ENCODE peak calls at places on chromosomes 16 and 17, in four cellular contexts. Z is psoas muscle, N is fibroblast of lung, O is IMR-90. I is an unnamed sample.

GRCh38 chr17:43468746-43469544 is 14.8 kb upstream of the DHX8 start:
- DNase-seq in Z (no peak), N (peak; percentile 98), O (peak; percentile 92), I (no peak)

GRCh38 chr16:11391576-11391975 is 46.3 kb downstream of the RMI2 start:
- DNase-seq in Z (no peak), N (no peak), O (no peak), I (no peak)

GRCh38 chr17:2023256-2023655 is 1.9 kb downstream of the RTN4RL1 start:
- DNase-seq in Z (no peak), N (no peak), O (no peak), I (no peak)

GRCh38 chr16:27301236-27301861 is 12.4 kb upstream of the IL4R start:
- DNase-seq in Z (no peak), N (no peak), O (no peak), I (no peak)

GRCh38 chr16:4409081-4409932 is 7.1 kb downstream of the CORO7 start:
- DNase-seq in Z (no peak), N (no peak), O (no peak), I (no peak)

GRCh38 chr16:55014022-55014421 is 83.4 kb downstream of the IRX5 start:
- DNase-seq in Z (no peak), N (no peak), O (no peak), I (no peak)

GRCh38 chr17:70100983-70101382 is 26.0 kb downstream of the KCNJ16 start:
- DNase-seq in Z (no peak), N (no peak), O (no peak), I (no peak)

GRCh38 chr17:7284911-7285310 is 3.4 kb downstream of the SLC2A4 start:
- DNase-seq in Z (no peak), N (no peak), O (no peak), I (no peak)

GRCh38 chr16:70395345-70395901 is 43.5 kb downstream of the ST3GAL2 start:
- DNase-seq in Z (peak; percentile 71), N (peak; percentile 23), O (peak; percentile 22), I (no peak)

GRCh38 chr16:84677849-84678248 is 22.0 kb upstream of the USP10 start:
- DNase-seq in Z (no peak), N (no peak), O (no peak), I (no peak)

GRCh38 chr16:1331712-1332617 is 1.5 kb upstream of the BAIAP3 start:
- DNase-seq in Z (peak; percentile 56), N (peak; percentile 25), O (peak; percentile 30), I (no peak)

GRCh38 chr16:48369765-48370164 is 15.4 kb downstream of the SIAH1 start:
- DNase-seq in Z (no peak), N (peak; percentile 24), O (no peak), I (no peak)

GRCh38 chr16:1125471-1125870 is 27.4 kb upstream of the CACNA1H start:
- DNase-seq in Z (no peak), N (peak; percentile 72), O (peak; percentile 74), I (no peak)

DNA sequence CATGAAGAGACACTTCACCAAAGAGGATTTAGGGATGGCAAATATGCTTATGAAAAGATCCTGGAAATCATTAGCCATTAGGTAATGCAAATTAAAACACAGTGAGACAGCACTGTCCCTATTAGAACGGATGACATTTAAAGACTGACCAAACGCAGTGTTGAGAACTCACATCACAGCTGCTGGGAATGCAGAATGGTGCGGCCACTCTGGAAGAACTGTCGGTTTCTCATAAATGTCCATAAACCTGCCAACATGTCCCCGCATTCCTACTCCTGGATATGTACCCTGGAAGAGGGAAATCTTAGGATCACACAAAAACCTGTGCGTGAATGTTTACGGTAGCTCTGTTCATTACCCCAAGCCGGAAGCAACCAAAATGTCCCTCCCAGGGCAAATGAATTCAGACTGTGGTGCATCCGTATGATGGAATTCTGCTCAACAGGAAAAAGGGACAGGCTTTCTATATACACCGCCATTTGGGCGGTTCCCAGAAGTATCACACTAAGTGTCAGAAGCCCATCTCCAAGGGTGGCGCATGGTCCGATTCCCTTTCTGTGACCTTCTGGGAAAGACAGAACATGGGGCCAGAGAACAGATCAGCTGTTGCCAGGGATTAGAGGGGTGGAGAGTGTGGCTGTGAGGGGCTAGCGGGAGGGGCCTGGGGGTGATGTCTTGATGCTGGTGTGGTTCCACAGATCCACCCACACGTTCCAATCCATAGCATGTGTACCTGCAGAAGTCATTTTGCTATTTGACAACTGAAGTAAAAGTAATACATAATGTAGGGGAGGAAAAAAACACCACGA is 197.2 kb upstream of the CHMP6 start:
- DNase-seq in Z (no peak), N (no peak), O (no peak), I (no peak)
- H3K36me3 ChIP-seq in Z (no peaks in the 10 kb centered on the region), N (peaks cover 1% of the 10 kb centered on the region), O (peaks cover 2% of the 10 kb centered on the region), I (no peaks in the 10 kb centered on the region)

DNA sequence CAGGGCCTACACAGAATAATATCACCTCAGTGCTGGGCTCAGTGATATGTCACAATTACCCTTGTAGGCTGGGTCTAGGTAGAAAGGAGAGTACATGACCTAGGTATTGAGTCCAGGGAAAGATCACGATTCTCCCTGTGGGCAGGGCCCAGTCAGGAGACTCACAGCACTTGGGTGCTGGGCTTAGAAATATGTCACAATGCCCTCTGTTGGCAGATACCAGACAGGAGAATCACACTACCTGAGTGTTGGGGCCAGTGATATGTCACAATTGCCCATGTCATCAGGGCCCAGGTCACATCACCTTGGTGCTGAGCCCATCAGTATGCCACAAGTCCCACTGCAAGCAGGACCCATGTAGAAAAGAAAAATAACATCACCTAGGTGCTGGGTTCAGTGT is 2105.5 kb downstream of the TP53TG3F start:
- DNase-seq in Z (no peak), N (no peak), O (no peak), I (no peak)
- H3K9me3 ChIP-seq in Z (no peaks in the 10 kb centered on the region), N (no peaks in the 10 kb centered on the region), O (peaks cover 17% of the 10 kb centered on the region), I (no peaks in the 10 kb centered on the region)

GRCh38 chr16:15035163-15035729 is 20.6 kb downstream of the NTAN1 start:
- DNase-seq in Z (no peak), N (no peak), O (no peak), I (no peak)
- H3K36me3 ChIP-seq in Z (peaks cover 98% of the 10 kb centered on the region), N (peaks cover 36% of the 10 kb centered on the region), O (peaks cover 81% of the 10 kb centered on the region), I (peaks cover 27% of the 10 kb centered on the region)

GRCh38 chr17:71502443-71502842 is 618.4 kb upstream of the SOX9 start:
- DNase-seq in Z (no peak), N (peak; percentile 67), O (no peak), I (no peak)

GRCh38 chr17:71501716-71502115 is 619.1 kb upstream of the SOX9 start:
- DNase-seq in Z (no peak), N (peak; percentile 23), O (no peak), I (no peak)

GRCh38 chr17:71503710-71504471 is 616.9 kb upstream of the SOX9 start:
- DNase-seq in Z (no peak), N (peak; percentile 75), O (no peak), I (no peak)

GRCh38 chr17:71505981-71506380 is 614.8 kb upstream of the SOX9 start:
- DNase-seq in Z (no peak), N (no peak), O (no peak), I (no peak)

GRCh38 chr17:71505200-71505599 is 615.6 kb upstream of the SOX9 start:
- DNase-seq in Z (no peak), N (peak; percentile 85), O (peak; percentile 85), I (no peak)
- H3K9me3 ChIP-seq in Z (no peaks in the 10 kb centered on the region), N (no peaks in the 10 kb centered on the region), O (no peaks in the 10 kb centered on the region), I (no peaks in the 10 kb centered on the region)

GRCh38 chr17:58002558-58002957 is 4.5 kb downstream of the SRSF1 start:
- DNase-seq in Z (no peak), N (no peak), O (no peak), I (no peak)
- H3K36me3 ChIP-seq in Z (peaks cover 85% of the 10 kb centered on the region), N (peaks cover 12% of the 10 kb centered on the region), O (peaks cover 25% of the 10 kb centered on the region), I (peaks cover 82% of the 10 kb centered on the region)

DNA sequence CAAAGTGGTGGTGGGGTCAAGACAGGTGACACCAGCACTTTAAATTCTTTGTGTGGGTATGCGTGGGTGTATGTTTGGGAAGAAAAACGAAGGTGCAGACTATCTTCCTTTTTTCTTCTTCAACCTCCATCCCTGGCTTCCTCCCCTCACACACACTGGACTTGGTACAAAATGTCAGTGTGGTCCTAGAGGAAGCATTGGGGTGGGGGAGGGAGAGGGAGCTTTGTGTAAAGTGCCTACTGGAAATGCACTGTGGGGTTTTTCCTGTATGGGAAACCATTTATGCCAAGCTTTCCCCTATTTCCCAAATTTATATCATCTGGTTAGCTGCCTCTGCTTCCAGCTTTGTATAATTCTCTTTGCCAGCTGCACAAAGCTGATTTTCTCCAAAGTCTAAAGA is 44.4 kb downstream of the SLFN12L start:
- DNase-seq in Z (no peak), N (no peak), O (no peak), I (no peak)
- H3K9me3 ChIP-seq in Z (no peaks in the 10 kb centered on the region), N (no peaks in the 10 kb centered on the region), O (peaks cover 7% of the 10 kb centered on the region), I (no peaks in the 10 kb centered on the region)

DNA sequence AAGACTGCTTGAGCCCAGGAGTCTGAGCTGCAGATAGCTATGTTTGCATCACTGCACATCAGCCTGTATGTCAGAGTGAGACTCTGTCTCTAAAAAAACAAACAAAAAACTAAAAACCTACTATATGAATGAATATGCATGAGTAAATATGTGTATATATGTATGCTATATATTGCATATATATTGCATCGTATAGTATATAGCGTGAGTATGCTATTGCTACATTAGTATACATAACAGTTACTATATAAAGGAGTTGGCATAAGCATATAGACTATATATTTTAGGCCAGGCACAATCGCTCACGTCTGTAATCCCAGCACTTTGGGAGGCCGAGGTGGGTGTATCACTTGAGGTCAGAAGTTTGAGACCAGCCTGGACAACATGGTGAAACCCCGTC is 16.1 kb downstream of the DDX42 start:
- DNase-seq in Z (no peak), N (no peak), O (no peak), I (no peak)
- H3K36me3 ChIP-seq in Z (peaks cover 82% of the 10 kb centered on the region), N (peaks cover 15% of the 10 kb centered on the region), O (peaks cover 57% of the 10 kb centered on the region), I (peaks cover 32% of the 10 kb centered on the region)

GRCh38 chr17:61698244-61698643 is 107.2 kb upstream of the NACA2 start:
- DNase-seq in Z (no peak), N (no peak), O (no peak), I (no peak)

GRCh38 chr17:61701334-61701733 is 110.3 kb upstream of the NACA2 start:
- DNase-seq in Z (no peak), N (no peak), O (no peak), I (no peak)

GRCh38 chr17:61699694-61700093 is 108.7 kb upstream of the NACA2 start:
- DNase-seq in Z (no peak), N (no peak), O (no peak), I (no peak)

GRCh38 chr17:61700252-61700651 is 109.2 kb upstream of the NACA2 start:
- DNase-seq in Z (no peak), N (no peak), O (no peak), I (no peak)

GRCh38 chr17:61699032-61699431 is 108.0 kb upstream of the NACA2 start:
- DNase-seq in Z (no peak), N (no peak), O (no peak), I (no peak)
- H3K9me3 ChIP-seq in Z (peaks cover 45% of the 10 kb centered on the region), N (no peaks in the 10 kb centered on the region), O (peaks cover 19% of the 10 kb centered on the region), I (peaks cover 26% of the 10 kb centered on the region)